ENCODE peak calls at places on chromosomes 3 and 15, in six cellular contexts. One of them, this sample, is unnamed.
A peak's percentile ranks its signal among the peaks of the same experiment; 100 is the strongest.

GRCh38 chr15:81945014-81945615 is 100.7 kb downstream of the MEX3B start:
- DNase-seq in H1: no peak
- DNase-seq in HepG2: no peak
- DNase-seq in K562: peak; percentile 81
- DNase-seq in GM12878: no peak
- DNase-seq in GM12891: no peak
- DNase-seq in this sample: no peak

GRCh38 chr3:189109145-189109544 is 62.6 kb upstream of the TPRG1 start:
- DNase-seq in HepG2: no peak
- DNase-seq in K562: no peak
- DNase-seq in GM12891: no peak
- DNase-seq in H1: no peak
- DNase-seq in GM12878: no peak
- DNase-seq in this sample: no peak

GRCh38 chr3:61521229-61521628 is 40.1 kb upstream of the PTPRG start:
- DNase-seq in GM12878: peak; percentile 77
- DNase-seq in K562: no peak
- DNase-seq in GM12891: peak; percentile 29
- DNase-seq in HepG2: no peak
- DNase-seq in H1: no peak
- DNase-seq in this sample: peak; percentile 37

GRCh38 chr3:56131976-56132590 is 336.2 kb downstream of the ERC2 start:
- DNase-seq in K562: peak; percentile 16
- DNase-seq in GM12891: no peak
- DNase-seq in H1: no peak
- DNase-seq in HepG2: peak; percentile 47
- DNase-seq in GM12878: no peak
- DNase-seq in this sample: no peak

GRCh38 chr3:52399131-52399530 is 45.8 kb downstream of the SEMA3G start:
- DNase-seq in K562: no peak
- DNase-seq in GM12891: no peak
- DNase-seq in HepG2: no peak
- DNase-seq in H1: no peak
- DNase-seq in GM12878: no peak
- DNase-seq in this sample: no peak

GRCh38 chr3:98961161-98962155 is 60.0 kb upstream of the DCBLD2 start:
- DNase-seq in GM12891: no peak
- DNase-seq in GM12878: no peak
- DNase-seq in K562: no peak
- DNase-seq in H1: no peak
- DNase-seq in HepG2: no peak
- DNase-seq in this sample: no peak

GRCh38 chr3:106251160-106251892 is 382.5 kb upstream of the CBLB start:
- DNase-seq in GM12891: no peak
- DNase-seq in K562: no peak
- DNase-seq in HepG2: no peak
- DNase-seq in GM12878: no peak
- DNase-seq in H1: no peak
- DNase-seq in this sample: no peak

GRCh38 chr3:147409143-147410121 is at the start of gene ZIC1:
- DNase-seq in GM12891: no peak
- DNase-seq in GM12878: no peak
- DNase-seq in HepG2: no peak
- DNase-seq in K562: no peak
- DNase-seq in H1: no peak
- DNase-seq in this sample: no peak

GRCh38 chr15:29674661-29675533 is 147.4 kb downstream of the TJP1 start:
- DNase-seq in K562: peak; percentile 86
- DNase-seq in H1: peak; percentile 93
- DNase-seq in GM12891: no peak
- DNase-seq in HepG2: peak; percentile 46
- DNase-seq in GM12878: no peak
- DNase-seq in this sample: no peak

GRCh38 chr3:161197855-161198836 is 23.0 kb upstream of the NMD3 start:
- DNase-seq in GM12878: no peak
- DNase-seq in H1: no peak
- DNase-seq in K562: no peak
- DNase-seq in HepG2: no peak
- DNase-seq in GM12891: no peak
- DNase-seq in this sample: no peak

GRCh38 chr3:23202203-23202920 is 765 bp upstream of the UBE2E2 start:
- DNase-seq in HepG2: no peak
- DNase-seq in K562: no peak
- DNase-seq in H1: peak; percentile 81
- DNase-seq in GM12878: no peak
- DNase-seq in GM12891: no peak
- DNase-seq in this sample: no peak

GRCh38 chr15:56813995-56814394 is 80.7 kb upstream of the ZNF280D start:
- DNase-seq in HepG2: no peak
- DNase-seq in H1: no peak
- DNase-seq in GM12878: no peak
- DNase-seq in GM12891: no peak
- DNase-seq in K562: no peak
- DNase-seq in this sample: no peak

GRCh38 chr3:33758874-33759273 is 39.6 kb upstream of the PDCD6IP start:
- DNase-seq in H1: no peak
- DNase-seq in K562: no peak
- DNase-seq in GM12891: no peak
- DNase-seq in GM12878: no peak
- DNase-seq in HepG2: no peak
- DNase-seq in this sample: no peak

GRCh38 chr3:196115678-196116083 is 33.8 kb upstream of the TFRC start:
- DNase-seq in GM12891: no peak
- DNase-seq in GM12878: peak; percentile 80
- DNase-seq in HepG2: no peak
- DNase-seq in H1: no peak
- DNase-seq in K562: no peak
- DNase-seq in this sample: no peak

GRCh38 chr15:94294556-94294955 is 63.2 kb downstream of the MCTP2 start:
- DNase-seq in GM12891: no peak
- DNase-seq in GM12878: no peak
- DNase-seq in HepG2: no peak
- DNase-seq in H1: no peak
- DNase-seq in K562: no peak
- DNase-seq in this sample: no peak

GRCh38 chr3:44989141-44989540 is 13.1 kb downstream of the EXOSC7 start:
- DNase-seq in GM12878: no peak
- DNase-seq in GM12891: no peak
- DNase-seq in K562: no peak
- DNase-seq in HepG2: no peak
- DNase-seq in H1: no peak
- DNase-seq in this sample: no peak

GRCh38 chr3:65811050-65811766 is 227.5 kb downstream of the MAGI1 start:
- DNase-seq in HepG2: no peak
- DNase-seq in H1: no peak
- DNase-seq in GM12878: no peak
- DNase-seq in K562: no peak
- DNase-seq in GM12891: no peak
- DNase-seq in this sample: no peak

GRCh38 chr3:105970283-105970682 is 101.5 kb upstream of the CBLB start:
- DNase-seq in HepG2: no peak
- DNase-seq in GM12878: no peak
- DNase-seq in GM12891: no peak
- DNase-seq in H1: no peak
- DNase-seq in K562: no peak
- DNase-seq in this sample: no peak

GRCh38 chr3:52983336-52983807 is 62.5 kb downstream of the SFMBT1 start:
- DNase-seq in GM12891: peak; percentile 23
- DNase-seq in HepG2: no peak
- DNase-seq in H1: no peak
- DNase-seq in GM12878: peak; percentile 88
- DNase-seq in K562: no peak
- DNase-seq in this sample: peak; percentile 26

GRCh38 chr3:74750901-74751300 is 136.4 kb upstream of the CNTN3 start:
- DNase-seq in H1: no peak
- DNase-seq in GM12891: no peak
- DNase-seq in GM12878: no peak
- DNase-seq in HepG2: no peak
- DNase-seq in K562: no peak
- DNase-seq in this sample: no peak

GRCh38 chr15:60790641-60791040 is 311.7 kb upstream of the ICE2 start:
- DNase-seq in K562: no peak
- DNase-seq in GM12891: no peak
- DNase-seq in GM12878: no peak
- DNase-seq in HepG2: no peak
- DNase-seq in H1: no peak
- DNase-seq in this sample: no peak

GRCh38 chr3:150324825-150325224 is 83.3 kb upstream of the TSC22D2 start:
- DNase-seq in GM12878: no peak
- DNase-seq in H1: no peak
- DNase-seq in K562: no peak
- DNase-seq in GM12891: no peak
- DNase-seq in HepG2: no peak
- DNase-seq in this sample: no peak

GRCh38 chr3:10173926-10174435 is 9.3 kb downstream of the IRAK2 start:
- DNase-seq in GM12891: no peak
- DNase-seq in GM12878: no peak
- DNase-seq in HepG2: peak; percentile 55
- DNase-seq in K562: peak; percentile 52
- DNase-seq in H1: no peak
- DNase-seq in this sample: no peak

GRCh38 chr3:153166206-153166605 is 4.2 kb downstream of the RAP2B start:
- DNase-seq in GM12878: no peak
- DNase-seq in K562: peak; percentile 30
- DNase-seq in H1: no peak
- DNase-seq in HepG2: no peak
- DNase-seq in GM12891: no peak
- DNase-seq in this sample: no peak

GRCh38 chr15:68730491-68731317 is 90.0 kb downstream of the ANP32A start:
- DNase-seq in H1: peak; percentile 54
- DNase-seq in GM12878: no peak
- DNase-seq in K562: peak; percentile 23
- DNase-seq in HepG2: peak; percentile 21
- DNase-seq in GM12891: no peak
- DNase-seq in this sample: no peak

GRCh38 chr3:42247576-42248027 is 18.4 kb downstream of the CCK start:
- DNase-seq in K562: peak; percentile 72
- DNase-seq in HepG2: peak; percentile 59
- DNase-seq in H1: peak; percentile 84
- DNase-seq in GM12878: no peak
- DNase-seq in GM12891: no peak
- DNase-seq in this sample: no peak

GRCh38 chr3:148873928-148874326 is 8.8 kb downstream of the CPA3 start:
- DNase-seq in GM12878: no peak
- DNase-seq in GM12891: no peak
- DNase-seq in H1: no peak
- DNase-seq in HepG2: no peak
- DNase-seq in K562: no peak
- DNase-seq in this sample: no peak

GRCh38 chr3:20225769-20226168 is 39.8 kb upstream of the SGO1 start:
- DNase-seq in H1: no peak
- DNase-seq in GM12878: no peak
- DNase-seq in GM12891: no peak
- DNase-seq in HepG2: peak; percentile 56
- DNase-seq in K562: no peak
- DNase-seq in this sample: no peak
- TF ChIP-seq TAF1 in H1: no peak
- TF ChIP-seq TAF1 in GM12878: no peak
- TF ChIP-seq TAF1 in GM12891: no peak
- TF ChIP-seq TAF1 in HepG2: no peak
- TF ChIP-seq TAF1 in K562: no peak
- TF ChIP-seq TAF1 in this sample: no peak

DNA sequence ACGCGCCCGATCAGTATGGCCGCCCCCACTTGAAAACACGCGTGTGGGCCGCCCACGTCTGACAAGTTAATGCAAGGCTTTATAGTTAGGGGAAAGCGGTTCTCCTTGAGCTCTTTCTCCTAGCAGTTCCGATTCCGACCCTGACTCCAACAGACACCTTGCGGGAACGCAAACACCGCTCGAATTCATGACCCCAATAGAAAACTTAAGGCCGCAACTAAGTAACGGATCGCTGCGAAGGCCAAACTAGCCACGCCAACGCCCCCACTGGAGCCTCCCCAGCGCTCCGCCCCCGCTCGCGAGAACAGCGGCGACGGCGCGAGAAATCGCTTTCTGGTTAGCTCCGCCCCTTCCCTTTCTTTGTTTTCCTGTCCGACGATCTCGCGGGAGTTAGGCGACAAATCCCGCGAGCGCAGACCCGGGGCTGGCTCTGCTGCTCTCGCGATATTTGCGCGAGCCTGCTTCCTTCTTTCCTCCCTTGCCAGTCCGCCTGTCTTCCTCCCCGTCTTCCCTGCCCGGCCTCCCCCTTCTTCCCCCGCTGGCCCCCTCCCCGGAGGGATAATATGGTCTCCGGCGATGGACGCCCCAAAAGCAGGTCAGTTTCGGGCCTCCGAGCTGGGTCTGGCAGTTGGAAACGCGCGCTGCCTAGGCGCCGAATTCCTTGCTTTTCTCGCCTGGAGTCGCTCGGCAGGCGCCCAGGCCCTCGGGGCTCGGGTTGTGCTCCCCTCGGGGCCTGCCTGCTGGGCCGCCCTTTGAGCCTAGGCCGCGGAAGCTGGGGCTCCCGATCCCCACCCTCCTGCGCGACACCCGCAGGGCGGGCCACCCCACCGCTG is at the start of gene IREB2:
- DNase-seq in H1: peak; percentile 99
- DNase-seq in GM12891: peak; percentile 90
- DNase-seq in GM12878: peak; percentile 94
- DNase-seq in HepG2: peak; percentile 96
- DNase-seq in K562: peak; percentile 96
- DNase-seq in this sample: peak; percentile 89
- TF ChIP-seq POLR2A in H1: peak; percentile 73
- TF ChIP-seq POLR2A in GM12891: peak; percentile 89
- TF ChIP-seq POLR2A in GM12878: peak; percentile 89
- TF ChIP-seq POLR2A in HepG2: peak; percentile 81
- TF ChIP-seq POLR2A in K562: peak; percentile 92
- TF ChIP-seq POLR2A in this sample: peak; percentile 75

GRCh38 chr15:37015476-37015875 is 84.9 kb downstream of the MEIS2 start:
- DNase-seq in GM12891: no peak
- DNase-seq in H1: no peak
- DNase-seq in K562: no peak
- DNase-seq in GM12878: no peak
- DNase-seq in HepG2: no peak
- DNase-seq in this sample: no peak

GRCh38 chr15:37014566-37014965 is 85.8 kb downstream of the MEIS2 start:
- DNase-seq in H1: no peak
- DNase-seq in GM12878: no peak
- DNase-seq in GM12891: no peak
- DNase-seq in HepG2: no peak
- DNase-seq in K562: no peak
- DNase-seq in this sample: no peak

GRCh38 chr15:37014137-37014536 is 86.2 kb downstream of the MEIS2 start:
- DNase-seq in K562: no peak
- DNase-seq in GM12878: no peak
- DNase-seq in GM12891: no peak
- DNase-seq in H1: no peak
- DNase-seq in HepG2: no peak
- DNase-seq in this sample: no peak

GRCh38 chr15:37016287-37016686 is 84.1 kb downstream of the MEIS2 start:
- DNase-seq in GM12878: no peak
- DNase-seq in HepG2: no peak
- DNase-seq in H1: no peak
- DNase-seq in K562: no peak
- DNase-seq in GM12891: no peak
- DNase-seq in this sample: no peak

GRCh38 chr15:37015025-37015424 is 85.3 kb downstream of the MEIS2 start:
- DNase-seq in HepG2: no peak
- DNase-seq in H1: no peak
- DNase-seq in K562: no peak
- DNase-seq in GM12891: no peak
- DNase-seq in GM12878: no peak
- DNase-seq in this sample: no peak
- TF ChIP-seq POLR2AphosphoS5 in HepG2: no peak
- TF ChIP-seq POLR2AphosphoS5 in H1: no peak
- TF ChIP-seq POLR2AphosphoS5 in K562: no peak
- TF ChIP-seq POLR2AphosphoS5 in GM12891: no peak
- TF ChIP-seq POLR2AphosphoS5 in GM12878: no peak
- TF ChIP-seq POLR2AphosphoS5 in this sample: no peak

GRCh38 chr3:69838217-69838616 is 99.0 kb downstream of the MITF start:
- DNase-seq in H1: no peak
- DNase-seq in HepG2: no peak
- DNase-seq in K562: no peak
- DNase-seq in GM12878: no peak
- DNase-seq in GM12891: no peak
- DNase-seq in this sample: no peak
- TF ChIP-seq TAF1 in H1: no peak
- TF ChIP-seq TAF1 in HepG2: no peak
- TF ChIP-seq TAF1 in K562: no peak
- TF ChIP-seq TAF1 in GM12878: no peak
- TF ChIP-seq TAF1 in GM12891: no peak
- TF ChIP-seq TAF1 in this sample: no peak